ENCODE peak calls at places on chromosome 19, in seven cellular contexts. One of them, this sample, is unnamed.

GRCh38 chr19:29917911-29918310 is 24.1 kb upstream of the URI1 start:
- DNase-seq in A549: no peak
- DNase-seq in esophagus squamous epithelium: no peak
- DNase-seq in adrenal gland: no peak
- DNase-seq in heart left ventricle: no peak
- DNase-seq in transverse colon: no peak
- DNase-seq in testis: no peak
- DNase-seq in this sample: no peak

GRCh38 chr19:11737964-11738745 is 591 bp downstream of the ZNF823 start:
- DNase-seq in A549: no peak
- DNase-seq in esophagus squamous epithelium: no peak
- DNase-seq in adrenal gland: peak; percentile 45
- DNase-seq in heart left ventricle: peak; percentile 67
- DNase-seq in transverse colon: peak; percentile 84
- DNase-seq in testis: peak; percentile 40
- DNase-seq in this sample: peak; percentile 92

GRCh38 chr19:52138614-52139290 is 986 bp downstream of the ZNF616 start:
- DNase-seq in A549: no peak
- DNase-seq in esophagus squamous epithelium: no peak
- DNase-seq in adrenal gland: peak; percentile 34
- DNase-seq in heart left ventricle: no peak
- DNase-seq in transverse colon: peak; percentile 25
- DNase-seq in testis: peak; percentile 72
- DNase-seq in this sample: peak; percentile 74

GRCh38 chr19:8149261-8150094 is at the start of gene FBN3:
- DNase-seq in A549: no peak
- DNase-seq in esophagus squamous epithelium: no peak
- DNase-seq in adrenal gland: no peak
- DNase-seq in heart left ventricle: no peak
- DNase-seq in transverse colon: no peak
- DNase-seq in testis: no peak
- DNase-seq in this sample: no peak

GRCh38 chr19:17103177-17103576 is 27.6 kb downstream of the MYO9B start:
- DNase-seq in A549: peak; percentile 35
- DNase-seq in esophagus squamous epithelium: no peak
- DNase-seq in adrenal gland: peak; percentile 77
- DNase-seq in heart left ventricle: no peak
- DNase-seq in transverse colon: peak; percentile 36
- DNase-seq in testis: peak; percentile 34
- DNase-seq in this sample: no peak

GRCh38 chr19:29576761-29577661 is 29.1 kb upstream of the POP4 start:
- DNase-seq in A549: no peak
- DNase-seq in esophagus squamous epithelium: no peak
- DNase-seq in adrenal gland: no peak
- DNase-seq in heart left ventricle: no peak
- DNase-seq in transverse colon: no peak
- DNase-seq in testis: no peak
- DNase-seq in this sample: no peak

GRCh38 chr19:13400296-13400695 is 106.0 kb downstream of the CACNA1A start:
- DNase-seq in A549: no peak
- DNase-seq in esophagus squamous epithelium: no peak
- DNase-seq in adrenal gland: no peak
- DNase-seq in heart left ventricle: no peak
- DNase-seq in transverse colon: no peak
- DNase-seq in testis: no peak
- DNase-seq in this sample: no peak

GRCh38 chr19:51259348-51260245 is 8.7 kb downstream of the SIGLECL1 start:
- DNase-seq in A549: peak; percentile 43
- DNase-seq in esophagus squamous epithelium: no peak
- DNase-seq in adrenal gland: peak; percentile 45
- DNase-seq in heart left ventricle: no peak
- DNase-seq in transverse colon: no peak
- DNase-seq in testis: peak; percentile 74
- DNase-seq in this sample: no peak

GRCh38 chr19:4025317-4025716 is 17.8 kb downstream of the PIAS4 start:
- DNase-seq in A549: no peak
- DNase-seq in esophagus squamous epithelium: no peak
- DNase-seq in adrenal gland: no peak
- DNase-seq in heart left ventricle: no peak
- DNase-seq in transverse colon: no peak
- DNase-seq in testis: no peak
- DNase-seq in this sample: no peak

GRCh38 chr19:10553943-10554381 is 10.3 kb downstream of the ATG4D start:
- DNase-seq in A549: no peak
- DNase-seq in esophagus squamous epithelium: no peak
- DNase-seq in adrenal gland: no peak
- DNase-seq in heart left ventricle: no peak
- DNase-seq in transverse colon: peak; percentile 46
- DNase-seq in testis: no peak
- DNase-seq in this sample: peak; percentile 92

GRCh38 chr19:39411006-39411831 is 1.2 kb upstream of the PLEKHG2 start:
- DNase-seq in A549: no peak
- DNase-seq in esophagus squamous epithelium: no peak
- DNase-seq in adrenal gland: peak; percentile 69
- DNase-seq in heart left ventricle: peak; percentile 62
- DNase-seq in transverse colon: peak; percentile 86
- DNase-seq in testis: no peak
- DNase-seq in this sample: peak; percentile 83

GRCh38 chr19:33914599-33914998 is 117.9 kb downstream of the KCTD15 start:
- DNase-seq in A549: no peak
- DNase-seq in esophagus squamous epithelium: no peak
- DNase-seq in adrenal gland: no peak
- DNase-seq in heart left ventricle: no peak
- DNase-seq in transverse colon: no peak
- DNase-seq in testis: no peak
- DNase-seq in this sample: no peak

GRCh38 chr19:6216996-6217751 is 62.6 kb downstream of the MLLT1 start:
- DNase-seq in A549: no peak
- DNase-seq in esophagus squamous epithelium: no peak
- DNase-seq in adrenal gland: no peak
- DNase-seq in heart left ventricle: peak; percentile 61
- DNase-seq in transverse colon: no peak
- DNase-seq in testis: peak; percentile 47
- DNase-seq in this sample: peak; percentile 71

GRCh38 chr19:5023128-5023571 is 54.2 kb downstream of the KDM4B start:
- DNase-seq in A549: no peak
- DNase-seq in esophagus squamous epithelium: no peak
- DNase-seq in adrenal gland: peak; percentile 82
- DNase-seq in heart left ventricle: no peak
- DNase-seq in transverse colon: no peak
- DNase-seq in testis: peak; percentile 76
- DNase-seq in this sample: peak; percentile 51

GRCh38 chr19:8302357-8302691 is 5.8 kb downstream of the CD320 start:
- DNase-seq in A549: no peak
- DNase-seq in esophagus squamous epithelium: no peak
- DNase-seq in adrenal gland: peak; percentile 77
- DNase-seq in heart left ventricle: peak; percentile 83
- DNase-seq in transverse colon: no peak
- DNase-seq in testis: peak; percentile 63
- DNase-seq in this sample: peak; percentile 80

GRCh38 chr19:33514885-33515485 is 6.6 kb downstream of the PEPD start:
- DNase-seq in A549: no peak
- DNase-seq in esophagus squamous epithelium: no peak
- DNase-seq in adrenal gland: no peak
- DNase-seq in heart left ventricle: peak; percentile 73
- DNase-seq in transverse colon: peak; percentile 49
- DNase-seq in testis: no peak
- DNase-seq in this sample: no peak

GRCh38 chr19:16160943-16161560 is 12.3 kb downstream of the CIB3 start:
- DNase-seq in A549: peak; percentile 54
- DNase-seq in esophagus squamous epithelium: no peak
- DNase-seq in adrenal gland: peak; percentile 29
- DNase-seq in heart left ventricle: no peak
- DNase-seq in transverse colon: peak; percentile 47
- DNase-seq in testis: no peak
- DNase-seq in this sample: no peak

GRCh38 chr19:964116-964520 is 20.0 kb upstream of the WDR18 start:
- DNase-seq in A549: no peak
- DNase-seq in esophagus squamous epithelium: no peak
- DNase-seq in adrenal gland: no peak
- DNase-seq in heart left ventricle: no peak
- DNase-seq in transverse colon: no peak
- DNase-seq in testis: no peak
- DNase-seq in this sample: no peak

DNA sequence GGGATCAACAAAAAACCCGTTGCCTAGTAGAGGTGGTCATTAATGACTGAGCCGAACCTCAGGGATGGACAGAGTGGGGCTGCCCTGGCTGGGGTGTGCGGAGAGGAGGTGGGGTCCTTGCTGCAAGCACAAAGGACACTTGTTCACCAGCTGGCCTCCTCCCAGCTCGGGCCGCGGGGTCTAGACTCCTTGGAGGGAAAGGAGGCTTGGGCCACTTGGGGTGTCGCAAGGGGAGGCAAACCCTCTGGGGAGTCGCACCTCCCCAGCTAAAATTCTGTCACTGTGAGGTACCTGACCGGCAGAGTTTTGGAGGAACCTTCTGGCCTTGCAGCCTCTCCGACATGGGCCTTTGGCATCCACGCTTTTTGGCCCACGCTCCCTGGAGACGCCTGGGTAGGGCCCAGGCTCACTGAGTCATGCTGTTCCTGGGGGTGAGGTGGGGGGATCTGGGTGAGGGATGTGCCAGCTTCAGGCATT is 8.2 kb downstream of the KLHL26 start:
- DNase-seq in A549: no peak
- DNase-seq in esophagus squamous epithelium: no peak
- DNase-seq in adrenal gland: peak; percentile 75
- DNase-seq in heart left ventricle: no peak
- DNase-seq in transverse colon: no peak
- DNase-seq in testis: no peak
- DNase-seq in this sample: no peak
- H3K4me1 ChIP-seq in A549: no peaks in the 10 kb centered on the region
- H3K4me1 ChIP-seq in esophagus squamous epithelium: peaks cover 34% of the 10 kb centered on the region
- H3K4me1 ChIP-seq in adrenal gland: peaks cover 7% of the 10 kb centered on the region
- H3K4me1 ChIP-seq in heart left ventricle: peaks cover 10% of the 10 kb centered on the region
- H3K4me1 ChIP-seq in transverse colon: peaks cover 12% of the 10 kb centered on the region
- H3K4me1 ChIP-seq in testis: peaks cover 23% of the 10 kb centered on the region
- H3K4me1 ChIP-seq in this sample: peaks cover 35% of the 10 kb centered on the region

GRCh38 chr19:45322744-45323281 is at the start of gene CKM:
- DNase-seq in A549: no peak
- DNase-seq in esophagus squamous epithelium: no peak
- DNase-seq in adrenal gland: no peak
- DNase-seq in heart left ventricle: peak; percentile 84
- DNase-seq in transverse colon: no peak
- DNase-seq in testis: no peak
- DNase-seq in this sample: no peak
- TF ChIP-seq CTCF in A549: no peak
- TF ChIP-seq CTCF in esophagus squamous epithelium: no peak
- TF ChIP-seq CTCF in adrenal gland: no peak
- TF ChIP-seq CTCF in heart left ventricle: no peak
- TF ChIP-seq CTCF in transverse colon: no peak
- TF ChIP-seq CTCF in testis: no peak
- TF ChIP-seq CTCF in this sample: no peak

GRCh38 chr19:45442927-45443461 is 19.3 kb upstream of the ERCC1 start:
- DNase-seq in A549: no peak
- DNase-seq in esophagus squamous epithelium: no peak
- DNase-seq in adrenal gland: peak; percentile 64
- DNase-seq in heart left ventricle: no peak
- DNase-seq in transverse colon: peak; percentile 52
- DNase-seq in testis: peak; percentile 60
- DNase-seq in this sample: peak; percentile 84

GRCh38 chr19:45446295-45446694 is 21.5 kb upstream of the FOSB start:
- DNase-seq in A549: no peak
- DNase-seq in esophagus squamous epithelium: no peak
- DNase-seq in adrenal gland: no peak
- DNase-seq in heart left ventricle: no peak
- DNase-seq in transverse colon: no peak
- DNase-seq in testis: no peak
- DNase-seq in this sample: no peak

GRCh38 chr19:45443462-45444317 is 20.0 kb upstream of the ERCC1 start:
- DNase-seq in A549: peak; percentile 98
- DNase-seq in esophagus squamous epithelium: no peak
- DNase-seq in adrenal gland: peak; percentile 97
- DNase-seq in heart left ventricle: peak; percentile 98
- DNase-seq in transverse colon: peak; percentile 98
- DNase-seq in testis: peak; percentile 94
- DNase-seq in this sample: peak; percentile 94

GRCh38 chr19:45445139-45445538 is 21.4 kb upstream of the ERCC1 start:
- DNase-seq in A549: no peak
- DNase-seq in esophagus squamous epithelium: no peak
- DNase-seq in adrenal gland: no peak
- DNase-seq in heart left ventricle: no peak
- DNase-seq in transverse colon: no peak
- DNase-seq in testis: no peak
- DNase-seq in this sample: no peak

GRCh38 chr19:45444318-45445041 is 20.8 kb upstream of the ERCC1 start:
- DNase-seq in A549: peak; percentile 86
- DNase-seq in esophagus squamous epithelium: peak; percentile 36
- DNase-seq in adrenal gland: peak; percentile 93
- DNase-seq in heart left ventricle: peak; percentile 98
- DNase-seq in transverse colon: peak; percentile 96
- DNase-seq in testis: peak; percentile 95
- DNase-seq in this sample: peak; percentile 96
- TF ChIP-seq POLR2A in A549: no peak
- TF ChIP-seq POLR2A in esophagus squamous epithelium: no peak
- TF ChIP-seq POLR2A in adrenal gland: no peak
- TF ChIP-seq POLR2A in heart left ventricle: no peak
- TF ChIP-seq POLR2A in transverse colon: peak; percentile 45
- TF ChIP-seq POLR2A in testis: no peak
- TF ChIP-seq POLR2A in this sample: no peak

GRCh38 chr19:35347171-35347929 is at the start of gene FFAR1:
- DNase-seq in A549: no peak
- DNase-seq in esophagus squamous epithelium: no peak
- DNase-seq in adrenal gland: peak; percentile 39
- DNase-seq in heart left ventricle: peak; percentile 28
- DNase-seq in transverse colon: peak; percentile 40
- DNase-seq in testis: no peak
- DNase-seq in this sample: peak; percentile 81

GRCh38 chr19:35345671-35346111 is 2.0 kb upstream of the FFAR1 start:
- DNase-seq in A549: no peak
- DNase-seq in esophagus squamous epithelium: no peak
- DNase-seq in adrenal gland: no peak
- DNase-seq in heart left ventricle: no peak
- DNase-seq in transverse colon: no peak
- DNase-seq in testis: peak; percentile 4
- DNase-seq in this sample: peak; percentile 73

GRCh38 chr19:35346193-35347052 is 1.3 kb upstream of the FFAR1 start:
- DNase-seq in A549: no peak
- DNase-seq in esophagus squamous epithelium: no peak
- DNase-seq in adrenal gland: no peak
- DNase-seq in heart left ventricle: peak; percentile 58
- DNase-seq in transverse colon: peak; percentile 63
- DNase-seq in testis: no peak
- DNase-seq in this sample: peak; percentile 92

GRCh38 chr19:35342430-35342829 is 5.3 kb upstream of the FFAR1 start:
- DNase-seq in A549: no peak
- DNase-seq in esophagus squamous epithelium: no peak
- DNase-seq in adrenal gland: no peak
- DNase-seq in heart left ventricle: no peak
- DNase-seq in transverse colon: no peak
- DNase-seq in testis: no peak
- DNase-seq in this sample: peak; percentile 52

GRCh38 chr19:35344511-35345031 is 3.1 kb upstream of the FFAR1 start:
- DNase-seq in A549: no peak
- DNase-seq in esophagus squamous epithelium: no peak
- DNase-seq in adrenal gland: no peak
- DNase-seq in heart left ventricle: peak; percentile 33
- DNase-seq in transverse colon: no peak
- DNase-seq in testis: peak; percentile 3
- DNase-seq in this sample: peak; percentile 70
- H3K4me1 ChIP-seq in A549: no peaks in the 10 kb centered on the region
- H3K4me1 ChIP-seq in esophagus squamous epithelium: no peaks in the 10 kb centered on the region
- H3K4me1 ChIP-seq in adrenal gland: no peaks in the 10 kb centered on the region
- H3K4me1 ChIP-seq in heart left ventricle: no peaks in the 10 kb centered on the region
- H3K4me1 ChIP-seq in transverse colon: no peaks in the 10 kb centered on the region
- H3K4me1 ChIP-seq in testis: peaks cover 5% of the 10 kb centered on the region
- H3K4me1 ChIP-seq in this sample: peaks cover 100% of the 10 kb centered on the region